ENCODE peak calls at places on chromosomes 1 and 21, in six cellular contexts. Q is H1, U is GM12892, P is HepG2, Y is GM12878, J is K562. E is an unnamed sample.

GRCh38 chr1:240965581-240966091 is 353.7 kb upstream of the GREM2 start:
- DNase-seq in J (no peak), Y (no peak), Q (no peak), P (no peak), U (no peak), E (no peak)

GRCh38 chr1:14707774-14708450 is 109.4 kb downstream of the KAZN start:
- DNase-seq in U (no peak), J (no peak), P (no peak), Q (no peak), Y (no peak), E (no peak)

GRCh38 chr21:35585878-35586277 is 474.4 kb downstream of the SETD4 start:
- DNase-seq in J (no peak), Q (no peak), Y (no peak), U (no peak), P (no peak), E (no peak)

GRCh38 chr1:119482517-119483425 is 24.2 kb upstream of the HSD3B1 start:
- DNase-seq in Q (no peak), J (no peak), P (no peak), U (no peak), Y (no peak), E (no peak)

GRCh38 chr1:116694524-116694923 is 27.0 kb upstream of the IGSF3 start:
- DNase-seq in U (no peak), P (no peak), Q (no peak), J (no peak), Y (no peak), E (no peak)

GRCh38 chr1:172068334-172068733 is 227.0 kb downstream of the DNM3 start:
- DNase-seq in J (no peak), U (no peak), Q (no peak), P (no peak), Y (no peak), E (no peak)

GRCh38 chr1:18927082-18927653 is 24.8 kb upstream of the ALDH4A1 start:
- DNase-seq in Y (no peak), Q (no peak), J (no peak), P (no peak), U (no peak), E (no peak)

GRCh38 chr1:175209493-175209921 is 16.9 kb upstream of the KIAA0040 start:
- DNase-seq in Y (no peak), U (no peak), Q (no peak), J (no peak), P (no peak), E (no peak)

GRCh38 chr1:203359010-203359571 is 8.2 kb upstream of the FMOD start:
- DNase-seq in J (no peak), P (no peak), Q (no peak), U (no peak), Y (no peak), E (no peak)

GRCh38 chr1:20732588-20733360 is at the start of gene SH2D5:
- DNase-seq in J (peak; percentile 60), P (peak; percentile 94), Q (peak; percentile 56), Y (peak; percentile 50), U (no peak), E (peak; percentile 62)
- TF ChIP-seq POLR2A in J (no peak), P (peak; percentile 50), Q (no peak), Y (no peak), U (no peak), E (no peak)

GRCh38 chr1:169809370-169810095 is 14.8 kb upstream of the METTL18 start:
- DNase-seq in P (peak; percentile 29), U (no peak), Q (no peak), Y (no peak), J (peak; percentile 40), E (no peak)
- TF ChIP-seq TAF1 in P (no peak), U (no peak), Q (no peak), Y (no peak), J (no peak), E (no peak)

GRCh38 chr1:226660410-226661182 is 78.5 kb downstream of the ITPKB start:
- DNase-seq in J (no peak), Q (no peak), Y (no peak), U (no peak), P (no peak), E (no peak)
- TF ChIP-seq POLR2A in J (no peak), Q (no peak), Y (no peak), U (no peak), P (no peak), E (no peak)

GRCh38 chr1:32741417-32742131 is 39.0 kb upstream of the SYNC start:
- DNase-seq in U (peak; percentile 65), Q (no peak), P (no peak), J (peak; percentile 96), Y (no peak), E (peak; percentile 55)
- TF ChIP-seq TAF1 in U (no peak), Q (no peak), P (no peak), J (no peak), Y (no peak), E (no peak)

GRCh38 chr1:1890506-1891348 is at the start of gene GNB1:
- DNase-seq in Y (peak; percentile 48), P (peak; percentile 70), J (peak; percentile 93), Q (peak; percentile 53), U (peak; percentile 98), E (peak; percentile 95)

GRCh38 chr1:1889847-1890505 is 911 bp downstream of the GNB1 start:
- DNase-seq in J (peak; percentile 62), P (no peak), Q (no peak), Y (no peak), U (peak; percentile 62), E (no peak)

GRCh38 chr1:1892079-1892762 is 1.3 kb upstream of the GNB1 start:
- DNase-seq in J (no peak), Y (no peak), P (no peak), U (no peak), Q (no peak), E (no peak)

GRCh38 chr1:1892763-1893120 is 1.9 kb upstream of the GNB1 start:
- DNase-seq in Q (no peak), U (no peak), Y (no peak), J (no peak), P (no peak), E (no peak)

GRCh38 chr1:1891349-1892078 is 627 bp upstream of the GNB1 start:
- DNase-seq in U (peak; percentile 91), J (peak; percentile 97), Q (no peak), P (peak; percentile 42), Y (no peak), E (peak; percentile 85)
- TF ChIP-seq POLR2A in U (no peak), J (peak; percentile 83), Q (no peak), P (peak; percentile 64), Y (peak; percentile 71), E (no peak)

GRCh38 chr1:38026592-38027200 is 14.2 kb downstream of the UTP11 start:
- DNase-seq in P (no peak), J (no peak), Q (no peak), Y (no peak), U (no peak), E (no peak)
- TF ChIP-seq TAF1 in P (no peak), J (no peak), Q (no peak), Y (no peak), U (no peak), E (no peak)

GRCh38 chr21:38388219-38388618 is 110.1 kb downstream of the ERG start:
- DNase-seq in U (no peak), Y (no peak), J (no peak), P (no peak), Q (no peak), E (no peak)

GRCh38 chr21:38386967-38387366 is 111.3 kb downstream of the ERG start:
- DNase-seq in Q (no peak), Y (no peak), J (no peak), P (no peak), U (no peak), E (no peak)

GRCh38 chr21:38392722-38393121 is 105.6 kb downstream of the ERG start:
- DNase-seq in Q (no peak), U (no peak), J (no peak), Y (no peak), P (no peak), E (no peak)

GRCh38 chr21:38389891-38390290 is 108.4 kb downstream of the ERG start:
- DNase-seq in U (no peak), Y (no peak), Q (no peak), P (no peak), J (no peak), E (no peak)

DNA sequence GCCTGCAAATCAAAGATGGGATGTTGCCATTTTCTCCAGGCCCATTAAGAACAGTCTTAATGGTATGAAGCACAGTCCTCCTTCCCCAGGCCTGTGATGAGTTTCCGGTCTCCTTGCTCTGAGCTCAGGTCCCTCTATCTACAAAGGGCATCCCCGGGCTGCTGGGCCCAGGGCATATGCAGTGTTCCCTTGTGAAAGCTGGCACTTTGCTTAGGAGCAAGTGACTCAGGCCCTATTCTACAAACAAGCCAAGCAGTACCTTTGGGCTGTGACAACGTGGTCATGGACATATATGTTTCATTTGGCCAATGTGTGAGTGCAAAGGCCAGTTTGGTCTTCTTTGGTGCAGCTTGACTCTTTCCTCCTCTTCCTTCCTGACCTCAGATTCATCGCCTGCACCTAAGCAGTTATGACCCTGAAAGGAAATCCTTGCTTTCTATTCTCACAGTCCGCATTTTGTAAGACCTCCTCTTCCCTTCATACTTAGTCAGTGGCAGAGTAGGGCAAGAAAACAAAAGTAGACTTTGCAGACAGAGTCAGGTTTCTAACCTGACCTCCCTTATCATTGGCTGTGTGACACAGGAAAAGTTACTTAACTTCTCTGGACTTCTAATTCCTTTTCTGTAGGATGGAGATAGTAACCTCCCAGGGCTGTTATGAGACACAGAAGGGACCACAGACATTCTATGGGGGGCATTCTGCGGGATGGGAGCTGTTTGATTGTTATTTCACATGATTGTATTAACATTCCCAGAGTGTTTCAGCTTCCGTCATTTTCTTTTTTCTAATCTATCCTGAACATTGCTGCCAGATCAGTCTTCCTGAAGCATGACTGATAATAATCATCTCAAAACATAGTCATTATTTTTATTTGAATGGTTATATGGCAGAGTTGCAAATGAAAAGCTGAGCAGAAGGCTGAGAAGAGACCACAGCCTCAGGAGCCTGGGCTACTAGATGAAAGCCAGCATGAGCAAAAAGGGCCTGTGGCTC is 109.3 kb downstream of the ERG start:
- DNase-seq in Q (no peak), Y (no peak), J (no peak), U (no peak), P (no peak), E (no peak)
- TF ChIP-seq POLR2A in Q (no peak), Y (no peak), J (no peak), U (no peak), P (no peak), E (no peak)

DNA sequence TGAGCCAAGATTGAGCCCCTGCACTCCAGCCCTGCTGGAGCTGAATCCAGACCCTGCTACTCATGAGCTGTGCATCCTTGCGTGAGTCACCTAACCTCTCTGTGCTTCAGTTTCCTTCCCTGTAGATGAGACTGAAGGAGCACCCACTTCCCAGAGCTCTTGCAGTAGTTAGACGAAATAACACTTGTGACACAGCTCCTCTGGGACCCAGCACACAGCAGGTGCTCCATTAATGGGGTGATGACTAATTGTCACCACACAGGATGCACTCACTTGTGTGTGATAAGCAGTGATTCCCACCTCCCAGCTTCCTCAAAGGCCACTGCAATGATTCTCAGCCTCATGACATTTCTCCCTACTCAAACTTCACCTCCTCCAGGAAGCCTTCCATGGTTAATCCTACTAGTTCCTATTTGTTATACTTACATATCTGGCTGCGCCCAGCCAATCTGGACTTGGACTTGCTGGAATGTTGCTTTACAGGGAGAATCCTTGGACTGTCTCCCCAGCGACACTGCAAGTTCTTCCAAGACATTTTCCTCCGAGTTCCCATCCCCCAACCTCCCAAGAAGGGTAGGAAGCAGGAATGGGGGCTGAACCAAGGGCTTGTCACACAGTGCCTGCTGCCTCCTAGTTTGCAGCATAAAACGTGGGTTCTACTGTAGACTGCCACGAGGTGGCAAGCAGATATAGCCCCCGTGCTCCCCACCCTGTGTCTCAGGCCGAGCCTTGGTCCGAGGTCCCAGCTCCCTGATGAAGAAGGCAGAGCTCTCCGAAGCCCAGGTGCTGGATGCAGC is 17.2 kb downstream of the DRAXIN start:
- DNase-seq in P (no peak), U (no peak), J (no peak), Y (no peak), Q (no peak), E (no peak)
- TF ChIP-seq TAF1 in P (no peak), U (no peak), J (no peak), Y (no peak), Q (no peak), E (no peak)

E was measured in GM12891.